ENCODE peak calls at places on chromosome 5, in eight cellular contexts. T is NCI-H1417, K is heart right ventricle, I is NCI-H2029 treated with DMSO at 0.1 percent for 48 hours, P is foreskin fibroblast, S is T follicular helper cell, U is HEK293T, C is astrocyte of the spinal cord. L is an unnamed sample.

GRCh38 chr5:141808857-141809256 is 69.4 kb downstream of the PCDH1 start:
- DNase-seq in T (no peak), I (no peak), U (no peak), C (no peak), S (no peak), P (no peak), K (no peak), L (no peak)

GRCh38 chr5:13566903-13567339 is 377.6 kb downstream of the DNAH5 start:
- DNase-seq in S (no peak), U (no peak), T (no peak), P (peak), C (peak), I (no peak), K (no peak), L (no peak)

GRCh38 chr5:118791986-118792734 is 196.2 kb downstream of the DTWD2 start:
- DNase-seq in I (peak), U (peak), K (no peak), T (peak), S (peak), P (peak), C (peak), L (peak)

GRCh38 chr5:94422819-94423218 is 195.6 kb downstream of the KIAA0825 start:
- DNase-seq in P (peak), K (no peak), U (no peak), I (no peak), S (no peak), T (peak), C (peak), L (peak)

GRCh38 chr5:90182726-90183125 is 226.8 kb downstream of the CETN3 start:
- DNase-seq in K (no peak), P (peak), C (no peak), I (no peak), S (no peak), T (no peak), U (no peak), L (no peak)

GRCh38 chr5:113330533-113331200 is 104.1 kb downstream of the TSSK1B start:
- DNase-seq in U (peak), K (peak), I (no peak), T (peak), P (peak), S (no peak), C (peak), L (no peak)

GRCh38 chr5:31819926-31820516 is 181.1 kb downstream of the PDZD2 start:
- DNase-seq in T (no peak), P (no peak), I (no peak), U (no peak), K (no peak), S (no peak), C (no peak), L (no peak)

GRCh38 chr5:65364907-65365306 is 116.8 kb downstream of the ADAMTS6 start:
- DNase-seq in K (no peak), S (no peak), P (no peak), U (no peak), T (peak), C (no peak), I (peak), L (no peak)

GRCh38 chr5:64384761-64385160 is 121.1 kb upstream of the RGS7BP start:
- DNase-seq in P (peak), T (peak), I (no peak), S (no peak), C (peak), U (peak), K (no peak), L (peak)

GRCh38 chr5:142080248-142080647 is 28.3 kb upstream of the NDFIP1 start:
- DNase-seq in S (no peak), I (no peak), C (no peak), P (no peak), T (no peak), U (no peak), K (no peak), L (no peak)

GRCh38 chr5:169964247-169964646 is 16.0 kb downstream of the INSYN2B start:
- DNase-seq in P (no peak), K (no peak), I (no peak), U (no peak), T (no peak), S (no peak), C (no peak), L (no peak)

GRCh38 chr5:59177644-59178043 is 594.8 kb downstream of the RAB3C start:
- DNase-seq in S (no peak), U (no peak), I (no peak), K (no peak), P (no peak), C (no peak), T (no peak), L (no peak)

GRCh38 chr5:149901511-149901910 is 43.1 kb downstream of the PDE6A start:
- DNase-seq in U (no peak), K (no peak), I (no peak), T (no peak), S (no peak), C (no peak), P (no peak), L (no peak)

GRCh38 chr5:180052211-180052818 is 19.2 kb downstream of the RNF130 start:
- DNase-seq in U (no peak), S (no peak), P (no peak), I (no peak), K (no peak), T (no peak), C (no peak), L (no peak)

GRCh38 chr5:6475626-6476312 is 27.1 kb downstream of the UBE2QL1 start:
- DNase-seq in C (no peak), K (no peak), T (peak), U (peak), S (no peak), I (peak), P (no peak), L (no peak)

GRCh38 chr5:76608833-76609232 is 14.4 kb downstream of the F2RL2 start:
- DNase-seq in U (peak), T (no peak), I (no peak), K (no peak), P (peak), C (peak), S (no peak), L (no peak)

GRCh38 chr5:142871056-142871879 is 101.1 kb downstream of the ARHGAP26 start:
- DNase-seq in P (no peak), K (no peak), C (no peak), U (no peak), S (no peak), I (peak), T (no peak), L (no peak)

GRCh38 chr5:109865636-109866035 is 175.9 kb downstream of the MAN2A1 start:
- DNase-seq in U (no peak), T (peak), I (peak), C (peak), K (no peak), P (peak), S (no peak), L (peak)

GRCh38 chr5:119312403-119312802 is 43.4 kb upstream of the TNFAIP8 start:
- DNase-seq in P (no peak), K (no peak), S (no peak), T (no peak), I (no peak), C (no peak), U (no peak), L (no peak)

GRCh38 chr5:151499636-151500035 is 52.2 kb downstream of the SLC36A1 start:
- DNase-seq in K (no peak), S (no peak), C (no peak), I (no peak), P (peak), T (no peak), U (no peak), L (no peak)

GRCh38 chr5:150321784-150322183 is 19.1 kb upstream of the ARSI start:
- DNase-seq in C (no peak), K (no peak), P (peak), T (no peak), S (no peak), U (no peak), I (no peak), L (no peak)

GRCh38 chr5:76269259-76269958 is 133.7 kb upstream of the IQGAP2 start:
- DNase-seq in U (no peak), I (no peak), P (no peak), T (no peak), C (no peak), S (no peak), K (no peak), L (no peak)

GRCh38 chr5:76236684-76237083 is 153.5 kb downstream of the SV2C start:
- DNase-seq in K (no peak), T (no peak), I (no peak), U (no peak), S (no peak), C (no peak), P (no peak), L (no peak)

GRCh38 chr5:180214870-180215737 is 6.1 kb upstream of the RASGEF1C start:
- DNase-seq in T (no peak), C (no peak), K (no peak), U (no peak), P (no peak), S (no peak), I (no peak), L (no peak)

GRCh38 chr5:59724482-59725392 is 168.8 kb downstream of the PDE4D start:
- DNase-seq in U (peak), K (no peak), S (no peak), I (peak), T (peak), C (peak), P (peak), L (peak)

L was measured in NCI-H510A treated with DMSO at 0.1 percent for 48 hours.